ENCODE peak calls at places on chromosomes 5 and 9, in nine cellular contexts. M, U, Z, K, L, P, F, W and J are unnamed samples.

GRCh38 chr5:140190868-140191209 is 15.9 kb downstream of the CYSTM1 start:
- DNase-seq in M (peak; percentile 41), U (no peak), Z (no peak), K (no peak), L (no peak), P (no peak), F (no peak), W (no peak), J (no peak)

GRCh38 chr9:103649086-103649485 is 445.0 kb upstream of the SMC2 start:
- DNase-seq in M (no peak), U (no peak), Z (no peak), K (no peak), L (no peak), P (no peak), F (no peak), W (no peak), J (no peak)

GRCh38 chr5:112762113-112762810 is 24.6 kb downstream of the APC start:
- DNase-seq in M (no peak), U (no peak), Z (no peak), K (no peak), L (peak; percentile 11), P (no peak), F (no peak), W (no peak), J (no peak)

GRCh38 chr5:107005653-107006052 is 665.1 kb downstream of the EFNA5 start:
- DNase-seq in M (no peak), U (no peak), Z (no peak), K (no peak), L (no peak), P (no peak), F (no peak), W (no peak), J (no peak)

GRCh38 chr9:131748411-131748955 is 8.6 kb upstream of the RAPGEF1 start:
- DNase-seq in M (no peak), U (no peak), Z (no peak), K (no peak), L (no peak), P (no peak), F (no peak), W (no peak), J (no peak)

GRCh38 chr5:35651002-35651756 is 33.5 kb downstream of the SPEF2 start:
- DNase-seq in M (peak; percentile 57), U (no peak), Z (no peak), K (no peak), L (peak; percentile 39), P (peak; percentile 29), F (no peak), W (no peak), J (no peak)

GRCh38 chr5:31748502-31749172 is 109.7 kb downstream of the PDZD2 start:
- DNase-seq in M (no peak), U (no peak), Z (no peak), K (no peak), L (peak; percentile 13), P (no peak), F (no peak), W (no peak), J (no peak)

GRCh38 chr5:98556707-98557106 is 216.8 kb upstream of the RGMB start:
- DNase-seq in M (no peak), U (no peak), Z (no peak), K (no peak), L (no peak), P (no peak), F (no peak), W (no peak), J (no peak)

GRCh38 chr5:141641634-141642278 is 5.0 kb downstream of the RELL2 start:
- DNase-seq in M (peak; percentile 54), U (no peak), Z (no peak), K (no peak), L (no peak), P (peak; percentile 25), F (no peak), W (no peak), J (no peak)

GRCh38 chr5:170597876-170598275 is 94.1 kb downstream of the KCNIP1 start:
- DNase-seq in M (peak; percentile 40), U (no peak), Z (no peak), K (no peak), L (no peak), P (no peak), F (no peak), W (no peak), J (no peak)

GRCh38 chr5:82330921-82331320 is 52.8 kb upstream of the RPS23 start:
- DNase-seq in M (no peak), U (no peak), Z (no peak), K (no peak), L (no peak), P (no peak), F (no peak), W (no peak), J (no peak)

GRCh38 chr9:33289936-33290246 is 425 bp upstream of the NFX1 start:
- DNase-seq in M (no peak), U (no peak), Z (no peak), K (no peak), L (no peak), P (no peak), F (no peak), W (no peak), J (no peak)

GRCh38 chr5:177354256-177354655 is 2.8 kb upstream of the LMAN2 start:
- DNase-seq in M (no peak), U (no peak), Z (no peak), K (no peak), L (no peak), P (no peak), F (no peak), W (no peak), J (no peak)

GRCh38 chr5:177354716-177355115 is 3.0 kb upstream of the RGS14 start:
- DNase-seq in M (no peak), U (no peak), Z (peak; percentile 7), K (no peak), L (no peak), P (no peak), F (no peak), W (no peak), J (no peak)

GRCh38 chr5:177356756-177357458 is 817 bp upstream of the RGS14 start:
- DNase-seq in M (no peak), U (no peak), Z (peak; percentile 2), K (no peak), L (no peak), P (no peak), F (no peak), W (no peak), J (no peak)

GRCh38 chr5:177355868-177356168 is 1.9 kb upstream of the RGS14 start:
- DNase-seq in M (no peak), U (no peak), Z (peak; percentile 2), K (no peak), L (no peak), P (no peak), F (no peak), W (no peak), J (no peak)

DNA sequence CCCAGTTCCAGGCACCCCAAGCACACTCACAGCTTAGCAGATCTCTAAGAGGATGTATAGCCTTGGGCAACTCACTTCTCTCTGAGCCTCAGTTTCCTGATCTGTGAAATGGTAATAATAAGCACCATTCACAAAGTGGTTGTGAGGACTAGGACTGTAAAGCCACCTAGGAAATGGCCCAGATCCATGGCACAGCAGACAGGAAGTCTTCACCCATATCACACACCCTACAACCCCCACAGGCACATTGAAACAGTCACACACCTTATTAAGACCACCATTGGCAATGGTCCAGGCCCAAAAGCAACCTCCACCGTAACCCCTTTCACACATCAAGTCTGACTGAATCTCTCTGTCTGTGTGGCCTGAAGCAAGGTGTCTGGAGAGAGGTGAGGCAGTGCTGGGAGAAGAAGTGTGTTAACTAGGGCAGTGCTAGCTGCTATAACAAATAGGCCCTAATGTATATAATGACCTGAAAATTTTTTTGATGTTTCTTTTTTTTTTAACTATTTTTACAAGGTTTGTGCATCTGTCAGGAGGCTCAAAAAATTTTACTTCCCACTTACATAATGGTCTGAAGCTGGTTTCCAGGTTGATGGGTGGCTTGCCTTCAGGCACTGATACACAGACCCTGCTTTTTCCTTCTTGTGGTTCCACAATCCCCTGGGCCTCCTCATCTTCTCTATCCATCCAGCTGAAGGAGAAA is 2.4 kb upstream of the RGS14 start:
- DNase-seq in M (no peak), U (no peak), Z (peak; percentile 13), K (no peak), L (no peak), P (no peak), F (no peak), W (no peak), J (no peak)
- H3K4me1 ChIP-seq in M (peaks cover 26% of the 10 kb centered on the region), U (peaks cover 8% of the 10 kb centered on the region), Z (peaks cover 21% of the 10 kb centered on the region), K (peaks cover 40% of the 10 kb centered on the region), L (peaks cover 23% of the 10 kb centered on the region), P (peaks cover 7% of the 10 kb centered on the region), F (peaks cover 71% of the 10 kb centered on the region), W (peaks cover 64% of the 10 kb centered on the region), J (peaks cover 14% of the 10 kb centered on the region)

DNA sequence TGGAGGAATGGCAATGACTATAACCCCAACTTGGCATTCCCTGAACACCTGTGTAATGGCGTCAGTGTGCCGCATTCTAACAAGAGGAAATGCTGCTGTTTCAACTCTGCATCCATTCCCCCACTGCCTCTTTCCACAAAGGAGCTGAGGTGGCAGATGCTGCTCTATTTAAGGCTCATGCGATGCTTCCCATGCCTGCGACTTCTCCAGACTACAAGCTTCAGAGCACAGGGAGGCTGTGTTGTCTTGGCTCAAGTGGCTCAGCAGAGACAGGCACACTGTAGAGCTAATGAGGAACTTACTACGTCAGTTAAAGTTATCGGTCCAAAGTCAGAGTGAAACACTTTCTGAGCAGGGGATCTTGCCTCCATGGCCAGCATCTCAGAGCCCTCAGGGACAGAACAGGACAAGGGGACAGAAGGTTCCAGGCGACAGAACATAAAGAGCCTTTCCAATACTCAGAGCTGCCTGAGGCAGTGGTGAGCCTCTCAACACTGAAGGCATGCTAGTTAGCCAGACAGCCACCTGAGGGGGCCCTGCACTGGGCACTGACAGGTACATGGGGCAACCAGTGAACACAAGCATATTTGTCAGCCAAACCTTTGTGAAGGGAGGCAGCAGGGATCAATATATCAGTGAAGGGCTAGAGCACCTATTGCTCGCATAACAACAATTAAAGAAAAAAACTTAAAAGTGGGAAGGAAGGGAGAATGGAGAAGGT is 21.8 kb downstream of the TNIP1 start:
- DNase-seq in M (no peak), U (no peak), Z (no peak), K (no peak), L (no peak), P (no peak), F (no peak), W (peak; percentile 32), J (no peak)
- TF ChIP-seq CTCF in M (no peak), U (no peak), Z (peak; percentile 9), K (peak; percentile 25), L (no peak), P (no peak), F (no peak), W (no peak), J (no peak)

DNA sequence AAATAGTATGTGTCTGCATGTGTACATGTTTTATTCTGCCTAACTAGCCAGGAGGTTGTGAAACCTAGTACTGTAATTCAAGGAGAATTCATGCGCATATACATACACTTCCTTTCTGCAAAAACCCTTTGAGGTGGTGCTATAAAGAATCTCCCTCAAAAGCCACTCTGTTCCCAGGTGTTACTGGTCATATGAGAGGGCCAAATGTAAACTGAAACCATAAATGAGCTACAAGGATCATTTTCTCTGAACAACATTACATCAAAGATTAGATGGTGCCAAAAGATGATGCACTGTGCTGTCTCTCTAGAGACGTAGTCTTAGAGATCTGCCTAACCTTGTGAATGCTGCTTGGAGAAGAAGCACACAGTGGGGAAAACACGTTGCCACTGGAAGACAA is 15.7 kb downstream of the NREP start:
- DNase-seq in M (no peak), U (no peak), Z (no peak), K (no peak), L (no peak), P (no peak), F (no peak), W (no peak), J (no peak)
- H3K4me1 ChIP-seq in M (peaks cover 14% of the 10 kb centered on the region), U (peaks cover 4% of the 10 kb centered on the region), Z (peaks cover 19% of the 10 kb centered on the region), K (peaks cover 82% of the 10 kb centered on the region), L (peaks cover 53% of the 10 kb centered on the region), P (no peaks in the 10 kb centered on the region), F (peaks cover 29% of the 10 kb centered on the region), W (peaks cover 11% of the 10 kb centered on the region), J (no peaks in the 10 kb centered on the region)

GRCh38 chr5:13218518-13218917 is 726.0 kb downstream of the DNAH5 start:
- DNase-seq in M (peak; percentile 19), U (no peak), Z (no peak), K (no peak), L (no peak), P (peak; percentile 10), F (no peak), W (no peak), J (no peak)
- TF ChIP-seq CTCF in M (peak; percentile 33), U (no peak), Z (no peak), K (no peak), L (no peak), P (no peak), F (no peak), W (no peak), J (no peak)